ENCODE peak calls at places on chromosomes 12 and 14, in six cellular contexts. P is fibroblast of pulmonary artery; T is activated naive CD8-positive, alpha-beta T cell treated with anti-CD3 and anti-CD28 coated beads, Interleukin-2, amount 50 U/mL, for 24 hours; H is stromal cell of bone marrow; I is psoas muscle; L is upper lobe of right lung. S is an unnamed sample.

GRCh38 chr14:51726166-51726899 is 74.6 kb downstream of the FRMD6 start:
- DNase-seq in P (peak), T (no peak), H (peak), I (no peak), L (no peak), S (no peak)

GRCh38 chr12:40106202-40106533 is 287 bp upstream of the SLC2A13 start:
- DNase-seq in P (no peak), T (no peak), H (no peak), I (no peak), L (no peak), S (no peak)

GRCh38 chr12:75996907-75997447 is 34.6 kb downstream of the PHLDA1 start:
- DNase-seq in P (peak), T (no peak), H (no peak), I (no peak), L (no peak), S (no peak)

GRCh38 chr14:49971156-49972141 is 78.6 kb downstream of the ARF6 start:
- DNase-seq in P (peak), T (peak), H (no peak), I (no peak), L (no peak), S (no peak)

GRCh38 chr14:91814317-91814716 is 53.0 kb downstream of the TC2N start:
- DNase-seq in P (no peak), T (no peak), H (no peak), I (no peak), L (no peak), S (no peak)

GRCh38 chr14:53412819-53413664 is 259.9 kb upstream of the DDHD1 start:
- DNase-seq in P (peak), T (no peak), H (no peak), I (no peak), L (no peak), S (no peak)

GRCh38 chr12:49231881-49232650 is 32.8 kb upstream of the TUBA1C start:
- DNase-seq in P (no peak), T (no peak), H (no peak), I (no peak), L (no peak), S (no peak)

GRCh38 chr14:101222362-101223090 is 319.0 kb upstream of the RTL1 start:
- DNase-seq in P (no peak), T (no peak), H (no peak), I (no peak), L (no peak), S (no peak)